ENCODE peak calls at places on chromosomes 3 and 15, in seven cellular contexts. Y is pancreas, K is lower lobe of right lung, G is C1 segment of cervical spinal cord, T is right lobe of liver, F is NCI-H1092 treated with DMSO at 0.1 percent for 48 hours, N is amniotic stem cell. W is an unnamed sample.

GRCh38 chr15:51093865-51094605 is 671 bp downstream of the TNFAIP8L3 start:
- DNase-seq in Y (peak; percentile 27), K (no peak), G (no peak), T (peak; percentile 61), F (no peak), N (no peak), W (no peak)

GRCh38 chr15:41893422-41894250 is at the start of gene SPTBN5:
- DNase-seq in Y (no peak), K (no peak), G (no peak), T (no peak), F (no peak), N (no peak), W (no peak)

GRCh38 chr15:65828566-65828965 is 36.5 kb upstream of the DENND4A start:
- DNase-seq in Y (no peak), K (no peak), G (no peak), T (no peak), F (no peak), N (no peak), W (peak; percentile 17)

GRCh38 chr15:74376825-74377581 is 9.6 kb upstream of the CYP11A1 start:
- DNase-seq in Y (no peak), K (no peak), G (no peak), T (no peak), F (peak; percentile 27), N (no peak), W (no peak)

GRCh38 chr3:179297971-179298725 is 24.7 kb upstream of the ZNF639 start:
- DNase-seq in Y (no peak), K (no peak), G (no peak), T (no peak), F (no peak), N (no peak), W (no peak)

GRCh38 chr3:38579146-38579545 is 70.3 kb downstream of the SCN5A start:
- DNase-seq in Y (peak; percentile 52), K (peak; percentile 43), G (no peak), T (no peak), F (peak; percentile 8), N (no peak), W (no peak)

GRCh38 chr3:103126111-103126510 is 691.3 kb downstream of the ZPLD1 start:
- DNase-seq in Y (no peak), K (no peak), G (no peak), T (no peak), F (no peak), N (no peak), W (no peak)

GRCh38 chr3:25567390-25567789 is 97.3 kb downstream of the TOP2B start:
- DNase-seq in Y (no peak), K (no peak), G (no peak), T (no peak), F (no peak), N (no peak), W (no peak)

GRCh38 chr3:26625187-26625586 is 2.6 kb downstream of the LRRC3B start:
- DNase-seq in Y (no peak), K (no peak), G (no peak), T (no peak), F (no peak), N (no peak), W (no peak)

GRCh38 chr3:42188365-42188764 is 77.6 kb downstream of the CCK start:
- DNase-seq in Y (no peak), K (no peak), G (no peak), T (no peak), F (no peak), N (no peak), W (no peak)

GRCh38 chr15:98009169-98009568 is 48.7 kb downstream of the ARRDC4 start:
- DNase-seq in Y (no peak), K (no peak), G (no peak), T (no peak), F (no peak), N (no peak), W (no peak)

GRCh38 chr3:94195381-94195780 is 132.5 kb downstream of the NSUN3 start:
- DNase-seq in Y (no peak), K (no peak), G (no peak), T (no peak), F (no peak), N (no peak), W (no peak)

GRCh38 chr3:102265720-102266119 is 169.1 kb upstream of the ZPLD1 start:
- DNase-seq in Y (no peak), K (no peak), G (no peak), T (no peak), F (no peak), N (no peak), W (no peak)

GRCh38 chr3:123657578-123657977 is 72.7 kb upstream of the HACD2 start:
- DNase-seq in Y (no peak), K (no peak), G (no peak), T (no peak), F (no peak), N (no peak), W (no peak)

GRCh38 chr3:134356411-134357040 is 17.7 kb downstream of the AMOTL2 start:
- DNase-seq in Y (no peak), K (no peak), G (no peak), T (no peak), F (no peak), N (no peak), W (no peak)

GRCh38 chr3:14806641-14807263 is 12.0 kb upstream of the FGD5 start:
- DNase-seq in Y (no peak), K (peak; percentile 66), G (no peak), T (no peak), F (no peak), N (no peak), W (no peak)

GRCh38 chr3:191762323-191762960 is 301.5 kb downstream of the PYDC2 start:
- DNase-seq in Y (no peak), K (no peak), G (no peak), T (no peak), F (no peak), N (no peak), W (no peak)

GRCh38 chr15:61138151-61138550 is 91.0 kb downstream of the RORA start:
- DNase-seq in Y (no peak), K (no peak), G (no peak), T (no peak), F (no peak), N (no peak), W (no peak)

GRCh38 chr15:94075349-94075748 is 156.0 kb upstream of the MCTP2 start:
- DNase-seq in Y (peak; percentile 15), K (no peak), G (no peak), T (no peak), F (no peak), N (no peak), W (no peak)

GRCh38 chr3:129942296-129942695 is 32.2 kb upstream of the TRH start:
- DNase-seq in Y (peak; percentile 36), K (peak; percentile 59), G (peak; percentile 12), T (peak; percentile 49), F (peak; percentile 47), N (peak; percentile 2), W (no peak)

GRCh38 chr15:48748535-48748934 is 62.3 kb downstream of the CEP152 start:
- DNase-seq in Y (no peak), K (no peak), G (no peak), T (no peak), F (no peak), N (peak; percentile 30), W (no peak)

GRCh38 chr3:135089451-135089850 is 294.4 kb downstream of the EPHB1 start:
- DNase-seq in Y (no peak), K (no peak), G (no peak), T (no peak), F (no peak), N (no peak), W (no peak)

GRCh38 chr3:60633644-60634043 is 617.6 kb downstream of the FHIT start:
- DNase-seq in Y (no peak), K (no peak), G (no peak), T (no peak), F (no peak), N (no peak), W (no peak)

GRCh38 chr3:134477938-134478337 is 7.8 kb downstream of the ANAPC13 start:
- DNase-seq in Y (no peak), K (no peak), G (no peak), T (no peak), F (no peak), N (no peak), W (no peak)

GRCh38 chr3:89434621-89435380 is 327.4 kb downstream of the EPHA3 start:
- DNase-seq in Y (no peak), K (no peak), G (no peak), T (no peak), F (no peak), N (no peak), W (no peak)